ENCODE peak calls at places on chromosomes 4 and X, in five cellular contexts. J, K, R, Q and S are unnamed samples. For H3K4me1 and H3K27me3, the result is how much of the 10 kb centered on the place peaks cover.

GRCh38 chr4:181548873-181549541 is 694.2 kb upstream of the TENM3 start:
- DNase-seq in J (no peak), Q (no peak), R (no peak), K (peak), S (no peak)

GRCh38 chr4:1008840-1009646 is 2.4 kb upstream of the FGFRL1 start:
- DNase-seq in J (no peak), R (no peak), Q (peak), K (peak), S (peak)

GRCh38 chrX:53357799-53358530 is 64.5 kb downstream of the SMC1A start:
- DNase-seq in Q (no peak), J (peak), K (peak), R (no peak), S (no peak)

GRCh38 chr4:170374770-170375169 is 285.0 kb upstream of the AADAT start:
- DNase-seq in Q (no peak), R (no peak), K (peak), J (peak), S (no peak)

GRCh38 chr4:151853034-151853433 is 92.2 kb upstream of the GATB start:
- DNase-seq in R (no peak), K (no peak), J (no peak), Q (no peak), S (no peak)

GRCh38 chrX:72366746-72367145 is 61.0 kb upstream of the CITED1 start:
- DNase-seq in J (no peak), Q (no peak), K (no peak), R (no peak), S (no peak)

GRCh38 chr4:76563804-76564468 is 128.9 kb downstream of the SHROOM3 start:
- DNase-seq in Q (no peak), K (no peak), J (no peak), R (no peak), S (no peak)

GRCh38 chr4:26821677-26822503 is 38.8 kb upstream of the STIM2 start:
- DNase-seq in R (no peak), K (no peak), J (no peak), Q (no peak), S (no peak)

GRCh38 chr4:125849869-125850268 is 535.1 kb downstream of the FAT4 start:
- DNase-seq in K (no peak), J (no peak), Q (no peak), R (no peak), S (no peak)

GRCh38 chr4:72924814-72925213 is 144.7 kb downstream of the COX18 start:
- DNase-seq in R (no peak), J (no peak), Q (no peak), K (no peak), S (no peak)

GRCh38 chr4:22850630-22851029 is 157.9 kb downstream of the GBA3 start:
- DNase-seq in K (no peak), J (no peak), R (no peak), Q (no peak), S (no peak)

GRCh38 chr4:17511950-17512795 is at the start of gene QDPR:
- DNase-seq in J (peak), R (peak), K (peak), Q (peak), S (peak)

GRCh38 chrX:134406230-134406794 is 53.7 kb upstream of the HPRT1 start:
- DNase-seq in K (no peak), R (no peak), J (peak), Q (no peak), S (no peak)

GRCh38 chr4:186726440-186727148 is 2.9 kb upstream of the FAT1 start:
- DNase-seq in K (peak), R (no peak), J (peak), Q (peak), S (peak)

GRCh38 chrX:10756365-10756915 is 136.1 kb upstream of the MID1 start:
- DNase-seq in R (no peak), K (no peak), Q (no peak), J (no peak), S (no peak)

GRCh38 chr4:41687971-41688370 is 60.6 kb downstream of the PHOX2B start:
- DNase-seq in K (no peak), R (no peak), J (peak), Q (no peak), S (no peak)

GRCh38 chrX:148501121-148502066 is 977 bp downstream of the AFF2 start:
- DNase-seq in J (peak), K (peak), Q (peak), R (no peak), S (peak)

GRCh38 chrX:101229155-101229554 is 9.6 kb downstream of the DRP2 start:
- DNase-seq in J (no peak), Q (no peak), K (no peak), R (no peak), S (no peak)

GRCh38 chr4:173332021-173332487 is 2.1 kb downstream of the HMGB2 start:
- DNase-seq in Q (no peak), J (no peak), K (no peak), R (no peak), S (no peak)

GRCh38 chr4:110165382-110166285 is 32.8 kb downstream of the ELOVL6 start:
- DNase-seq in R (peak), K (no peak), J (peak), Q (no peak), S (no peak)

GRCh38 chr4:118277243-118277642 is 75.6 kb downstream of the PRSS12 start:
- DNase-seq in Q (no peak), K (no peak), R (no peak), J (no peak), S (no peak)

DNA sequence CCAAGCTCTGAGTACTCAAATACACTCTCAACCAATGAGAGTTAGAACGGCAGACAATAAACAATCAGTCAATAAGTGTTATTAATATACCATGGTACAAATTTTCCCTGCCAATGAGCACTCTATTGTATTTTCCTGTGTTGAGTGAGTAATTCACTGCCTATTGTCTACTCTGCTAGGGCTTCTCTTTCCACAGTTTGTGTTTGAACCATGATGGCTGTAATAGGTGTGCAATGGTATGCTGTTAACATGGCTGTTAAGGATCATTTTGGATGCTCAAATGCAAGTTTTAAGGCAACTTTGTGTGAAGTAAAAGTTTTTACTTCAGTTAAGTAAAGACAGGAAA is 41.2 kb downstream of the RPS6KA3 start:
- DNase-seq in K (no peak), R (no peak), J (no peak), Q (no peak), S (no peak)
- H3K4me1 ChIP-seq in K (under half), R (under half), J (under half), Q (under half), S (under half)

DNA sequence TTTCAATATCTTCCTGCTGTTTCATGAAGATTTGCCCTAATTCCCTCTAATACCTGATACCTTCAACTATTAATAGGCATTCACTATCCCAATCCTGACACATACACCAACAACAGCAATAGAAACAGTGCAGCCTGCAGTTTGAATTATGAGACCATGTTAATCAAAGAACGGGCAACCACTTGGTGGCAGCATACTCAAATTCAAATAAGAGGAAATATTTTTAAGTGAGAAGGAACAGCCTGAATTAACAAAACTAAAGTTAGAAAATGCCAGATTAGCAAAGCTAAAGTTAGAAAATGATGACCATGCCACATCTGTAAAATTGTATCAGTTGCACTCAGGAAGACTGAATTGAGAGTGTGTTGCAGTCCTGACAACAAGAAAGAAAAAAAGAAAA is 204.9 kb downstream of the SMARCA1 start:
- DNase-seq in K (no peak), Q (no peak), J (peak), R (no peak), S (no peak)
- H3K27me3 ChIP-seq in K (under half), Q (under half), J (under half), R (under half), S (under half)

GRCh38 chr4:140095694-140096482 is 58.1 kb downstream of the MAML3 start:
- DNase-seq in J (peak), Q (no peak), K (no peak), R (peak), S (no peak)

GRCh38 chr4:140098481-140099132 is 55.4 kb downstream of the MAML3 start:
- DNase-seq in J (no peak), Q (no peak), K (no peak), R (no peak), S (no peak)

GRCh38 chr4:140096483-140096861 is 57.5 kb downstream of the MAML3 start:
- DNase-seq in R (no peak), Q (no peak), J (no peak), K (no peak), S (no peak)

GRCh38 chr4:140096921-140097320 is 57.1 kb downstream of the MAML3 start:
- DNase-seq in Q (no peak), J (no peak), R (no peak), K (no peak), S (no peak)

DNA sequence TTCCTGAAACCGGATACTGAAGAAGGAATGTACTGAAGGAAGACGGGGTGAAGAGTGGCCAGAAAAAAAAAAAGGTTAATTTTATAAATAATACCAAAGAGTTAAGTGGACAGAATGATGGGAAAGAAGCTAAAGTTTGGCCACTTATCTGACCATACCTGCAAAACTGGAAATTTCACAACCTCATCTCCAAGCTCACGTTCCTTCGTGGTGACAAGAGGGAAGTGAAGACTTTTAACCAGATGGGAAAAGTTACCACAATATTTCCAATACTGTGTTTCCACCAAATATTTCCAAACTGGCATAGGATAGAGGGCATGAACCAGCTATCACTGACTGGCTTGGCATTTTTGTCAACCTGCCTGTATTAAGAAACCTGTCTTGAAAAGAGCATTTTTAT is 56.4 kb downstream of the MAML3 start:
- DNase-seq in K (no peak), Q (no peak), R (no peak), J (no peak), S (no peak)
- H3K4me1 ChIP-seq in K (under half), Q (under half), R (half or more), J (half or more), S (half or more)

DNA sequence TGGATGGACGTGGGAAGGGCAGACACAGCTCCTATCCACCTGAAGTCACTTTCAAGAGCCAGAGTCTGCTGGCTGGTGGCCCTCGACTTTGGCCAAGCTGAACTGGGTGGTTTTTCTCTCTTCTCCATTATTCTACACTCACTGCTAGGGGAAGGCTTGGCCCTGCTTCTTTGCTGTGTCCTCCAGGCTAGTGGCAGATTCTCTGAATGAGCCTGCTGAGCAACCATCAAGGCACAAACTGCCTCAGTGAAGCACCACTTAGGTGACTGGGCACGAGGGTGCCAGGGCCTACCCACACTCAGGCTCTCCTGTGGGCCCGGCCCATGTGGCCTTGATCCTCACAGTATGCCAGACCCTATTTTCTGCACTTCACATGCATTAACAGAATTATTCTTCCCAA is 92.0 kb downstream of the PJA1 start:
- DNase-seq in K (no peak), J (no peak), Q (no peak), R (no peak), S (no peak)
- H3K27me3 ChIP-seq in K (under half), J (under half), Q (under half), R (under half), S (under half)

GRCh38 chr4:8202108-8202507 is 3.0 kb downstream of the SH3TC1 start:
- DNase-seq in K (no peak), J (no peak), R (no peak), Q (no peak), S (no peak)
- H3K4me1 ChIP-seq in K (under half), J (under half), R (half or more), Q (under half), S (under half)

DNA sequence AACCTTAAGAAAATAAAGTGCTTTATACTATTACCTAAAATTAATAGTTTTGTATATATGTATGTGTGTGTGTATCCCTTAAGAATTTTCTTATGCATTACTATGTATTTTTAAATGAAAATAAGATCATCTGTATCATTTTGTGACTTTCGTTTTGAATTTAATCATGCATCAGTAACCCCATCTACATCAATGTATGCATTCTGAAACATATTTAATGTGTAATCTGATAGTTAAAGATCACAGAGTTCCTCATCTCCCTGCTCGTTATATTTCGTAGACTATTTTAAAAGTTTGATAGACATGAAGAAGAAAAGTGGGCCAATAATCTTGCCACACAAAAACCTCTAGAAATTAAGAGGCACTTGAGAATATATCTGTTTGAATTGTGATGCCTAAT is 7.4 kb downstream of the BMPR1B start:
- DNase-seq in J (no peak), K (no peak), Q (no peak), R (no peak), S (no peak)
- H3K27me3 ChIP-seq in J (under half), K (under half), Q (under half), R (under half), S (under half)